ENCODE peak calls at places on chromosome 17, in seven cellular contexts. W, X, K, Y, E, Q and G are unnamed samples.

GRCh38 chr17:27206447-27206846 is 87.5 kb upstream of the WSB1 start:
- DNase-seq in K (no peak), Y (no peak), Q (no peak), E (no peak), X (no peak), W (no peak), G (peak)

GRCh38 chr17:15269690-15270089 is 4.6 kb upstream of the PMP22 start:
- DNase-seq in K (no peak), X (no peak), Q (no peak), Y (peak), W (no peak), E (no peak), G (no peak)

GRCh38 chr17:79658811-79659207 is 48.0 kb upstream of the RBFOX3 start:
- DNase-seq in E (peak), K (peak), Y (peak), X (peak), Q (peak), W (no peak), G (peak)

GRCh38 chr17:42212382-42212781 is 18.1 kb upstream of the GHDC start:
- DNase-seq in K (no peak), W (no peak), Q (no peak), X (no peak), E (no peak), Y (no peak), G (no peak)

GRCh38 chr17:65389956-65390355 is 171.5 kb downstream of the AXIN2 start:
- DNase-seq in Q (no peak), Y (no peak), W (peak), E (no peak), X (peak), K (no peak), G (peak)

GRCh38 chr17:77528516-77529327 is 388.0 kb downstream of the SEC14L1 start:
- DNase-seq in K (peak), W (no peak), Y (peak), E (peak), X (no peak), Q (peak), G (no peak)

GRCh38 chr17:28635506-28635905 is 9.5 kb downstream of the BLTP2 start:
- DNase-seq in K (no peak), Y (no peak), Q (no peak), W (no peak), X (no peak), E (no peak), G (no peak)

GRCh38 chr17:142102-142661 is 4.8 kb downstream of the SCGB1C2 start:
- DNase-seq in E (no peak), K (no peak), X (peak), Q (no peak), W (no peak), Y (peak), G (peak)

GRCh38 chr17:3989156-3989886 is 25.1 kb upstream of the ATP2A3 start:
- DNase-seq in X (no peak), W (no peak), Y (no peak), K (no peak), Q (no peak), E (peak), G (no peak)

GRCh38 chr17:49209061-49209571 is 1.3 kb downstream of the GNGT2 start:
- DNase-seq in Y (no peak), X (no peak), E (no peak), Q (no peak), W (no peak), K (no peak), G (no peak)

GRCh38 chr17:52155301-52155700 is 3.2 kb downstream of the CA10 start:
- DNase-seq in E (no peak), Y (no peak), W (no peak), X (no peak), K (no peak), Q (no peak), G (no peak)

GRCh38 chr17:52158450-52159042 is at the start of gene CA10:
- DNase-seq in X (no peak), W (no peak), E (peak), Q (peak), K (peak), Y (peak), G (no peak)

GRCh38 chr17:52156576-52156975 is 1.9 kb downstream of the CA10 start:
- DNase-seq in K (no peak), Y (no peak), E (no peak), W (no peak), Q (no peak), X (no peak), G (no peak)

GRCh38 chr17:52157603-52158449 is 688 bp downstream of the CA10 start:
- DNase-seq in X (no peak), Y (peak), K (peak), W (no peak), E (peak), Q (peak), G (no peak)

DNA sequence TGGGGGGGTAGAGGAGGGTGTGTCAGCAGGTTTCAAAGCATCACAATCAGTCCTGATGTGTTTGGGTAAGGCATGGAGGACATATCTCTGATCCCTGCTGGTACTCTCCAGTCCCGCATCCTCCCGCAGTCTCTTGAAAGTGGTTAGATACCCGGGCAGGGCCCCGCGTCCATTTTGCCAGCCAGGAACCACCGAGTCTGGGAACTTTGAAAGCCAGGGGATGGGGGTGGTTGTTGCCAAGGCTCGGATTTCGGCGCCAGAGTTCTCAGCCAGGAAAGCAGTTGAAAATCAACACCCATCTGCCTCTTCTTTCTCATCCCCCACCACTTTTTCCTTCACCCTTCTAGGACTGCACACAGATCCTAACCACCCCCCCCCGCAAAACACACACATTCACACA is 1.4 kb downstream of the CA10 start:
- DNase-seq in W (no peak), Q (no peak), Y (no peak), K (no peak), X (no peak), E (peak), G (no peak)
- H2AK5ac ChIP-seq in W (no peak), Q (no peak), Y (no peak), K (no peak), X (no peak), E (no peak), G (no peak)

DNA sequence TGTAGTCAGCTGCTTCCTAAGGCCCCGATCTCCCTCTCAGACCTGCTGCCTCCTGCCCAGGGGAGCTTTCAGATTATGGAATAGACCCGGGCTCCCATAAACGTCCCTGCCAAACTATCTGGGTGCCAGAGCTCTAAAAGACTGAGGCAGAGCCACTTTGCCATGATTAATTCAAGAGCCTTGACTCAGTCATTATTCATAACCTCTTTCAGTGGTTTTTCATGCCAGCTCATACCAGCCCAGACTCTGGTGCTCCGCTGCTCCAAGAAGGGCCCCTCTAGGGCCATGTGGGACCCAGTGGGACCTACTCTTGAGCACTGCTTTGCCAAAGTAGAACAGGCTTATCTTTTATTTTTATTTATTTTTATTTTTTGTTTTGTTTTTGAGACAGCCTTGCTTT is 23.9 kb downstream of the DNAI2 start:
- DNase-seq in E (no peak), Y (no peak), X (no peak), K (no peak), W (no peak), Q (no peak), G (no peak)
- H2AK5ac ChIP-seq in E (no peak), Y (no peak), X (no peak), K (no peak), W (no peak), Q (no peak), G (no peak)

GRCh38 chr17:7700510-7700909 is 4.5 kb upstream of the EFNB3 start:
- DNase-seq in W (no peak), Q (no peak), E (no peak), K (no peak), X (no peak), Y (no peak), G (no peak)

GRCh38 chr17:7702776-7703175 is 2.2 kb upstream of the EFNB3 start:
- DNase-seq in E (no peak), Y (no peak), W (no peak), K (no peak), Q (no peak), X (no peak), G (no peak)

GRCh38 chr17:7701681-7702080 is 3.3 kb upstream of the EFNB3 start:
- DNase-seq in E (no peak), X (no peak), Y (no peak), W (no peak), K (no peak), Q (no peak), G (no peak)

GRCh38 chr17:7695586-7695985 is 7.3 kb downstream of the WRAP53 start:
- DNase-seq in K (no peak), Q (no peak), Y (no peak), E (no peak), W (no peak), X (no peak), G (no peak)

DNA sequence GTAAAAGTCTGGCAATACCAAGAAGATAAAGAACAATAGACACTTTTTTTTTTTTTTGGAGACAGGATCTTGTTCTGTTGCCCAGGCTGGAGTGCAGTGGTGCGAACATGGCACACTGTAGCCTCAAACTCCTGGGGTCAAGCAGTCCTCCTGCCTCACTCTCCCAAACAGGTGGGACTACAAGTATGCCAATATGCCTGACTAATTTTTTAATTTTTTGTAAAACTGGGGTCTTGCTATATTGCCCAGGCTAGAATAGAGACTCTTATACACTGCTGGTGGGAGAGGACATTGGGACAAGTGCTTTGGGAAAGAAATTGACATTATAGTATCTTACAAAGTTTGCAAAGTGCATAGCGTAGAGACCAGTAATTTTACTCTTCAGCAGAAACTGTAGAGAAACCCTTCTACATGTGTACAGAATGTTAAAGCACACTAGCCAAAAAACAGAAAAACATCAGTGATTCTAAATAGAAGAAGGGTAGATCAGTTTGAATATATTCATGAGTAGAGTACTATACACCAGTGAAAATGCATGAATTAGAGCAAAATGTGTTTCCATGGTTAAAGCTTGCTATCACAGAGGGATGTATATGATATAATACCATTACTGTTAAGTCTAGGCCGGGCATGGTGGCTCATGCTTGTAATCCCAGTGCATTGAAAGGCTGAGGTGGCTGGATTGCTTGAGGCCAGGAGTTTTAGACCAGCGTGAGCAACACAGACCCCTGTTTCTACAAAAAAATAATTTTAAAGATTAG is 7.0 kb upstream of the EFNB3 start:
- DNase-seq in Q (no peak), K (no peak), W (no peak), E (no peak), Y (no peak), X (no peak), G (no peak)
- H2AK5ac ChIP-seq in Q (no peak), K (no peak), W (no peak), E (no peak), Y (no peak), X (no peak), G (no peak)

DNA sequence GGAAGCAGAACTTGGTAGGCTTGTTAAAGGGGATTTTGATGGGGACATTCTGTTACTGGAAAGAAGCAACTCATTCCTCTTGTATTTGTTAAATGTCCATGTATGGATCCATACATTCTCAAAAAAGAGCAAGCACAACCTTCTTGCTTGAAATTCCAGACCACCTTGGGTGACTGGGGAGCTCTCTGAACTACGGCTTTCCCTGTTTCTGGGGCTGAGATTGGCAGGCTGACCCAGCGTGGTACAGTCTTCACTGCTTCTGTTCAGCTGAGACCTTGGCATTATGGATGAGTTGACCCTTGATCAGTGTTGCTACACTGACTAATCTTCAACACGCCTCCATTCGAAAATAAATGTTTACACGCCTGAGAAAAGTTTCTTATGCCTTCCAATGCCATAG is 38.5 kb downstream of the DNAH9 start:
- DNase-seq in E (no peak), Y (no peak), Q (no peak), K (no peak), W (no peak), X (no peak), G (no peak)
- H2AK5ac ChIP-seq in E (no peak), Y (no peak), Q (no peak), K (no peak), W (no peak), X (no peak), G (no peak)

GRCh38 chr17:50866261-50866949 is at the start of gene TOB1:
- DNase-seq in X (peak), W (peak), Q (peak), Y (peak), K (peak), E (peak), G (peak)

GRCh38 chr17:50864747-50865059 is 1.5 kb downstream of the TOB1 start:
- DNase-seq in X (no peak), W (no peak), Q (no peak), Y (no peak), K (no peak), E (no peak), G (no peak)

GRCh38 chr17:50865868-50866260 is 290 bp downstream of the TOB1 start:
- DNase-seq in Q (no peak), K (no peak), W (no peak), X (no peak), E (no peak), Y (no peak), G (no peak)

GRCh38 chr17:50863931-50864330 is 2.2 kb downstream of the TOB1 start:
- DNase-seq in X (no peak), E (no peak), W (no peak), Y (no peak), Q (no peak), K (no peak), G (no peak)

DNA sequence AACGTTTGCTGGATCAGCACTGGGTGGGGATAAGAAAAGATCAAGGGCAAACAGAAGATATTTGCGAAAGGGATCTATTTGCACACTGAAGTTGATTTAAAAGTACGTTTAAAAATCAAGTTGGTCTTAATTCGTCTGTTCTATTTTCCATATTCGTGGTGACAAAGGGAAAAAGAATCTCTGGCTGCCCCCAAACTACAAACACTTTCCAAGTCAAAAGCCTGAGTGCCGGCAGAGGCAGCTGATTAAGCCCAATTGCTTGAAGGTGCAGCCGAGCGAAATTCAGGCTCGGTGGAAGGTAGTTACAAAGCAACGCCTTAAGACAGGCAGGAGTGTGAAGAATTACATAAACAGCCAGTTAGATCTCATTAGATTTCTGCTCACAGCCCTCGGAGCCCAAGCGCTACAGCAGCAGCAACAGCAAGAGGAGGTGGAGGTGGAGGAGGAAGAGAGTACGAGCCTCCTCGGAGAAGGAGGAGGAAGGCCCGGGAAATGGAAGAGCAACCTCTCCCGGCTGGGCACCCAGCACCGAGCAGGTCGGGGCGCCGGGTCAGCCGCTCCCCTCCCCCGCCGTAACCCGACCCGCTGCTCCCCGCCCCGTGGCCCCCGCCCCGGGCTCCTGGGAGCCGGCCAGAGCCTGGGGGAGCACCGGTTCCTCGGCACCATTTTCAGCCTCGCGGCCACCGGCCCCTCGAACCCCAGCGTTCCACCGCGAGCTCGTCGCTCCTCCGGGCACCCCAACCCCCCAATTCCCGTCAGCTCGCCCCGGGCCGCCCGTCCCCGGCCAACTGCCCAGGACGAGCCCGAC is 890 bp downstream of the TOB1 start:
- DNase-seq in X (peak), Y (peak), W (no peak), E (peak), Q (peak), K (peak), G (peak)
- H2AK5ac ChIP-seq in X (peak), Y (no peak), W (no peak), E (no peak), Q (no peak), K (peak), G (no peak)

GRCh38 chr17:58265902-58266875 is 14.5 kb downstream of the MPO start:
- DNase-seq in X (no peak), K (no peak), Q (peak), W (no peak), E (no peak), Y (no peak), G (no peak)

GRCh38 chr17:58265266-58265665 is 15.5 kb downstream of the MPO start:
- DNase-seq in Q (no peak), E (no peak), X (no peak), W (no peak), K (no peak), Y (no peak), G (no peak)

GRCh38 chr17:58264407-58265103 is 16.2 kb downstream of the MPO start:
- DNase-seq in Y (no peak), E (no peak), K (no peak), Q (peak), X (no peak), W (no peak), G (no peak)

GRCh38 chr17:58262149-58262548 is 18.6 kb downstream of the MPO start:
- DNase-seq in Y (no peak), W (no peak), X (no peak), Q (no peak), E (peak), K (no peak), G (no peak)

DNA sequence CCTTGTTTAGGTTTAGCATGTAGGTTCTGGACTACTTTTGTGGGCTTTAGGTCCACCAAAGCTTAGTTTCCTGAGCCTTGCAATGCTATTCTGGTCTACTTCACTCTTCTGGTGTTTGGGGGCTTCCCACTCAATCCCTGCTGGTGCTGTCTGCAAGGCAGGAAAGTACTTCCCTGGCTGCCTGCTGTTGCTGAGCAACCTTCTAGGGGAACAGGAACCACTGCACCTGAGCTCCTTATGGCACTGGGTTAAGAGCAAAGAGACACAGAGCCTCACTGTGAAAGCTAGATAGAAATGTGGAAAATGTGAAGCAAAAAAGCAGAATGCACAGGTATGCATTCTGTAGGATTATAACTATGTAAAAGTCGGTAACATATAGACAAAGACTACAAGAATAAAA is 17.0 kb downstream of the MPO start:
- DNase-seq in X (no peak), Y (no peak), K (no peak), E (no peak), W (no peak), Q (peak), G (no peak)
- H2AK5ac ChIP-seq in X (no peak), Y (no peak), K (no peak), E (no peak), W (no peak), Q (no peak), G (no peak)

DNA sequence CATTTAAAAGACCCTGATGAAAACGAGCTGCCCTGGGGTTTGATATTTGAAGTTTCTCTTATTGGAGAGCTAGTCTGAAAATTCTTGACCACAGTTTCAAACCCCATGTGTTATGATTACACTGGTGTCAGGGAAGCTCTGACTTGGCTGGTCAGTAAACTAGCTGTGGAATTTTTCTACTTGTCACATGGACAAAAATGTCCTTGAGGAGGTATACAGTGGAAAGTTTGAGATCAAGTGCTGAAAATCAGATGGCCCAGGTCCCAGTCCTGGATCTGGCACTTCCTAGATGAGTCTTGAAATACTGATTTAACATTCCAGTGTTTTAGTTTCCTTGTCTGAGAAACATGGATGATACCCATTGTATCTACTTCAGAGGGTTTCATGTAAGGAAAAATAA is 30.7 kb upstream of the SOX9 start:
- DNase-seq in Y (no peak), K (no peak), W (no peak), E (no peak), X (no peak), Q (no peak), G (peak)
- H2AK5ac ChIP-seq in Y (no peak), K (no peak), W (no peak), E (no peak), X (no peak), Q (no peak), G (no peak)